ENCODE peak calls at places on chromosomes 1 and 21, in seven cellular contexts. N is H1, Y is mesendoderm, K is IMR-90, O is neuronal stem cell, J is mesenchymal stem cell, V is trophoblast cell. C is an unnamed sample.

GRCh38 chr1:154661110-154661509 is 53.1 kb upstream of the ADAR start:
- DNase-seq in N (no peak), Y (peak; percentile 68), K (no peak), O (no peak), J (no peak), V (no peak), C (peak; percentile 44)

GRCh38 chr1:231390071-231390470 is 32.0 kb downstream of the EGLN1 start:
- DNase-seq in N (no peak), Y (no peak), K (peak; percentile 73), O (no peak), J (peak; percentile 69), V (no peak), C (no peak)

GRCh38 chr1:2415801-2416208 is 3.4 kb upstream of the PEX10 start:
- DNase-seq in N (no peak), Y (no peak), K (no peak), O (no peak), J (no peak), V (no peak), C (no peak)

GRCh38 chr21:33392586-33392985 is 10.6 kb upstream of the IFNGR2 start:
- DNase-seq in N (no peak), Y (no peak), K (no peak), O (no peak), J (no peak), V (no peak), C (no peak)

GRCh38 chr1:9406111-9406510 is 113.4 kb downstream of the SPSB1 start:
- DNase-seq in N (no peak), Y (no peak), K (no peak), O (no peak), J (no peak), V (no peak), C (no peak)

GRCh38 chr1:51283977-51284376 is 46.4 kb downstream of the TTC39A start:
- DNase-seq in N (no peak), Y (no peak), K (no peak), O (no peak), J (no peak), V (no peak), C (no peak)

GRCh38 chr1:19066248-19066873 is 109.9 kb upstream of the IFFO2 start:
- DNase-seq in N (no peak), Y (no peak), K (peak; percentile 28), O (no peak), J (no peak), V (no peak), C (no peak)

GRCh38 chr21:44454747-44455523 is at the start of gene LRRC3:
- DNase-seq in N (peak; percentile 92), Y (peak; percentile 97), K (peak; percentile 30), O (peak; percentile 94), J (peak; percentile 85), V (peak; percentile 79), C (peak; percentile 99)

GRCh38 chr1:176976236-176976635 is 188.3 kb downstream of the ASTN1 start:
- DNase-seq in N (no peak), Y (no peak), K (no peak), O (no peak), J (no peak), V (no peak), C (no peak)

GRCh38 chr21:45041351-45041805 is 33.0 kb upstream of the ADARB1 start:
- DNase-seq in N (no peak), Y (no peak), K (peak; percentile 78), O (no peak), J (peak; percentile 86), V (no peak), C (no peak)

GRCh38 chr1:230651235-230651634 is 9.0 kb downstream of the COG2 start:
- DNase-seq in N (no peak), Y (no peak), K (no peak), O (no peak), J (no peak), V (no peak), C (no peak)

GRCh38 chr21:29265690-29266479 is 32.8 kb upstream of the BACH1 start:
- DNase-seq in N (no peak), Y (peak; percentile 18), K (no peak), O (no peak), J (no peak), V (no peak), C (no peak)

GRCh38 chr1:10867914-10868598 is 71.6 kb upstream of the CASZ1 start:
- DNase-seq in N (no peak), Y (no peak), K (no peak), O (no peak), J (no peak), V (no peak), C (no peak)

GRCh38 chr1:1019122-1019999 is 559 bp upstream of the AGRN start:
- DNase-seq in N (peak; percentile 84), Y (peak; percentile 86), K (peak; percentile 75), O (peak; percentile 86), J (peak; percentile 81), V (peak; percentile 67), C (peak; percentile 79)

GRCh38 chr1:64042331-64043100 is 160.9 kb upstream of the UBE2U start:
- DNase-seq in N (no peak), Y (no peak), K (peak; percentile 98), O (no peak), J (peak; percentile 73), V (peak; percentile 58), C (no peak)

GRCh38 chr1:112676543-112676942 is 2.1 kb downstream of the MOV10 start:
- DNase-seq in N (no peak), Y (no peak), K (no peak), O (no peak), J (no peak), V (no peak), C (no peak)

GRCh38 chr1:227733309-227733705 is 1.8 kb downstream of the JMJD4 start:
- DNase-seq in N (no peak), Y (no peak), K (no peak), O (no peak), J (no peak), V (no peak), C (peak; percentile 19)

GRCh38 chr1:90488451-90488850 is 228.7 kb downstream of the BARHL2 start:
- DNase-seq in N (no peak), Y (no peak), K (peak; percentile 0), O (no peak), J (peak; percentile 29), V (no peak), C (no peak)

GRCh38 chr1:33507661-33508060 is 35.2 kb downstream of the ZSCAN20 start:
- DNase-seq in N (no peak), Y (no peak), K (no peak), O (no peak), J (no peak), V (no peak), C (no peak)

GRCh38 chr1:165078391-165078790 is 278.1 kb downstream of the LMX1A start:
- DNase-seq in N (no peak), Y (no peak), K (no peak), O (no peak), J (no peak), V (no peak), C (no peak)

GRCh38 chr1:4056422-4056821 is 156.3 kb upstream of the C1orf174 start:
- DNase-seq in N (no peak), Y (no peak), K (no peak), O (no peak), J (no peak), V (no peak), C (no peak)

GRCh38 chr21:34276711-34277425 is 86.9 kb upstream of the KCNE2 start:
- DNase-seq in N (no peak), Y (no peak), K (no peak), O (no peak), J (peak; percentile 5), V (no peak), C (no peak)

DNA sequence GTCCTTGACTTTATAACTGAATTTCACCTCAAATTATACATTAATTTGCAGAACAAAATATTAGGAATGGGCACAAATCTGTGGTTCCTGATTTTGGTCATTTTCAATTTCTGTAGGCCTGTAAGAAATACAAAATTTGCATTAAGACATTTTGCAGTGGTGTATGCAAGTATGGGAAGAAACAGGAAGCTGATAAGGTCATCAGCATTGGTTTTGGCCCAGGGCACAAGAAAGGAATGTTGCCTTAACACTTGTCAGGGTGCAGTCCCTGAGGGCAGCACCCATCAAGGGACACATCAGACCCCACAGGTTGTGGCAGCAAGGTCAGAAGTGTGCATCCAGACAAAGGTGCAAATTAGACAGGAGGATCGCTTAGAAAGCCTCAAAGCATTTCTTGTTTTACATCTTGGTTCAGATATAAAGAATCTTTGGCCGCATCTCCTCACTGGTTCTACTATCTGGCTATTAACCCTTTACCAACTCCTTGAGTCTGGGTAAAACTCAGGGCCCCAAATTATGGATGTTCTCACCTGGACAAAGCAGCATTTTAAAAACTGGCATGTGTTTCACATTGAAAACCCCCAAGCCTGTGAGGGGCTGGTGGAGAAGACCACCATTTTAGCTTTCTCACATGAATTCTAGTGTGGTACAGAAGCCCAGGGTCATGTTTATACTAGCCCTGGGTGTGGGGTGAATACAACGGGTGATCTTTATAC is 182.4 kb downstream of the CDC7 start:
- DNase-seq in N (no peak), Y (peak; percentile 31), K (no peak), O (no peak), J (no peak), V (no peak), C (no peak)
- H2AK5ac ChIP-seq in N (no peak overlapping the region), Y (no peak overlapping the region), K (peak overlapping the region; percentile 4), O (peak overlapping the region; percentile 7), J (no peak overlapping the region), V (no peak overlapping the region), C (no peak overlapping the region)

GRCh38 chr1:23466423-23466989 is 17.5 kb downstream of the ASAP3 start:
- DNase-seq in N (no peak), Y (no peak), K (no peak), O (no peak), J (no peak), V (no peak), C (no peak)
- H2BK120ac ChIP-seq in N (no peak overlapping the region), Y (no peak overlapping the region), K (no peak overlapping the region), O (no peak overlapping the region), J (no peak overlapping the region), V (no peak overlapping the region), C (no peak overlapping the region)

GRCh38 chr1:204362984-204363334 is 3.2 kb upstream of the PLEKHA6 start:
- DNase-seq in N (no peak), Y (no peak), K (no peak), O (no peak), J (no peak), V (no peak), C (no peak)
- H3K9ac ChIP-seq in N (no peak overlapping the region), Y (peak overlapping the region; percentile 60), K (peak overlapping the region; percentile 63), O (no peak overlapping the region), J (peak overlapping the region; percentile 69), V (no peak overlapping the region), C (no peak overlapping the region)

DNA sequence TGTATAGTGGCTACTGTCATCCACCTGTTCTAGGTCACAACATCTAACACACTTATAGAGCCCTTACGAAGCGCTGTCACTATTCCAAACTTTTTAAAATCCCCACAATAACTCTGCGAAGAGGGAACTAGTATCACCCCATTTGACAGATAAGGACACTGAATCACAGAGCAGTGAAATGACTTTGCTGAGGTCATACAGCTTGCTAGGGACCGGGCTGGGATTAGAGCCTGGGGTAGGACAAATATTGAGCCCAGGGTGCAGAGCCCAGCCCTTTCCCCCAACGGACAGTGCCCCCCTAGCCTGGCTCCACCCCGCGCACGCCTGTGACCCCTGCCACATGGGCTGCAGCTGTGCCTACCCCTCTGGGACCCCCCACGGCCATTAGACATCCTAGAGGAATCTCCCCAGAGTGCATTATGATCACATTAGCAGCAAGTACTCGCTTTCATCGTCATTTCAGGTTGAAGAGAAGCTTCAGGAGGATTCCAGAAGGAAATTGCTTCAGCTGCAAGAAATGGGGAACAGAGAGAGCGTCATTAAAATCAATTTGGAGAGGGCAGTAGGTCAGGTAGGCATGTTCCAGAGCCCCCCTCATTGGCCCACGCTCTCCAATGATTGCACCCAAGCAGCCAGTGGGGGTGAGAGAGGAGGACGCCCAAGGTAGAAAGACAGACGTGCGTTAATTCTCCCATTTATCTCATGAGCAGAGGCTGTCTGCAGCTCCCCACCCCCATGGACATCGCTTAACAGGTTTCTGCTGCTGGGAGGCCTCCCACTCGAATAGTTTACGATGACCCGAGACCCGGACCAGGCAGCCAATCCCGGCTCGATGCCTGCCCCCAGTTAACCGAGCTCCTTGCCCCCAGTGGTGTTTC is 77.2 kb downstream of the FHAD1 start:
- DNase-seq in N (no peak), Y (peak; percentile 25), K (no peak), O (no peak), J (no peak), V (no peak), C (no peak)
- H2AK5ac ChIP-seq in N (no peak overlapping the region), Y (no peak overlapping the region), K (no peak overlapping the region), O (no peak overlapping the region), J (no peak overlapping the region), V (no peak overlapping the region), C (no peak overlapping the region)

C was measured in H9.